ENCODE peak calls at places on chromosomes 6 and 20, in six cellular contexts. T is cardiac fibroblast; Z is activated CD8-positive, alpha-beta memory T cell treated with anti-CD3 and anti-CD28 coated beads for 1 hour; J is iris pigment epithelial cell; X is CD8-positive, alpha-beta T cell; M is NCI-H1417. B is an unnamed sample.

GRCh38 chr20:41336711-41337492 is 3.7 kb upstream of the LPIN3 start:
- DNase-seq in M (no peak), T (no peak), Z (no peak), X (no peak), J (no peak), B (no peak)

GRCh38 chr6:47977314-47977713 is 133.7 kb downstream of the PTCHD4 start:
- DNase-seq in X (no peak), T (no peak), M (no peak), Z (no peak), J (no peak), B (no peak)

GRCh38 chr6:133099573-133099972 is 141.6 kb upstream of the EYA4 start:
- DNase-seq in T (peak; percentile 78), J (peak; percentile 96), M (no peak), X (no peak), Z (no peak), B (no peak)

GRCh38 chr20:3932277-3933073 is 43.3 kb downstream of the PANK2 start:
- DNase-seq in J (no peak), T (peak; percentile 49), Z (no peak), M (no peak), X (no peak), B (no peak)

GRCh38 chr20:11063459-11063858 is 389.7 kb upstream of the JAG1 start:
- DNase-seq in T (no peak), X (no peak), Z (no peak), M (no peak), J (no peak), B (no peak)

GRCh38 chr6:125904871-125905270 is 51.7 kb upstream of the HINT3 start:
- DNase-seq in Z (no peak), X (no peak), J (peak; percentile 87), T (peak; percentile 56), M (no peak), B (peak; percentile 53)

GRCh38 chr6:118124851-118125250 is 217.8 kb downstream of the SLC35F1 start:
- DNase-seq in Z (no peak), J (no peak), M (no peak), T (no peak), X (no peak), B (no peak)

GRCh38 chr20:46875059-46875458 is 19.6 kb upstream of the EYA2 start:
- DNase-seq in T (no peak), X (no peak), M (no peak), Z (no peak), J (no peak), B (no peak)

GRCh38 chr6:157483770-157484169 is 102.8 kb downstream of the ZDHHC14 start:
- DNase-seq in Z (no peak), T (no peak), X (no peak), M (no peak), J (no peak), B (no peak)

GRCh38 chr20:48803522-48804053 is 24.2 kb downstream of the PREX1 start:
- DNase-seq in Z (no peak), J (no peak), X (no peak), T (no peak), M (no peak), B (no peak)

GRCh38 chr20:37223053-37223452 is 38.6 kb downstream of the GHRH start:
- DNase-seq in T (peak; percentile 94), X (no peak), Z (no peak), M (no peak), J (peak; percentile 98), B (no peak)

B was measured in activated CD4-positive, alpha-beta T cell treated with anti-CD3 and anti-CD28 coated beads for 4 hours.